ENCODE peak calls at places on chromosome 21, in six cellular contexts. One of them, this sample, is unnamed.
A peak's percentile ranks its signal among the peaks of the same experiment; 100 is the strongest.

GRCh38 chr21:14572206-14572780 is 26.2 kb upstream of the SAMSN1 start:
- DNase-seq in brain microvascular endothelial cell: no peak
- DNase-seq in GM06990: peak; percentile 40
- DNase-seq in RWPE1: no peak
- DNase-seq in dorsolateral prefrontal cortex: no peak
- DNase-seq in cardiac muscle cell: no peak
- DNase-seq in this sample: no peak

GRCh38 chr21:14551741-14552140 is 5.6 kb upstream of the SAMSN1 start:
- DNase-seq in RWPE1: no peak
- DNase-seq in cardiac muscle cell: no peak
- DNase-seq in brain microvascular endothelial cell: no peak
- DNase-seq in dorsolateral prefrontal cortex: no peak
- DNase-seq in GM06990: no peak
- DNase-seq in this sample: no peak

GRCh38 chr21:40976198-40977114 is 129.5 kb upstream of the DSCAM start:
- DNase-seq in dorsolateral prefrontal cortex: no peak
- DNase-seq in cardiac muscle cell: no peak
- DNase-seq in RWPE1: no peak
- DNase-seq in brain microvascular endothelial cell: no peak
- DNase-seq in GM06990: no peak
- DNase-seq in this sample: no peak

GRCh38 chr21:41692216-41692615 is 74.6 kb downstream of the RIPK4 start:
- DNase-seq in RWPE1: no peak
- DNase-seq in GM06990: no peak
- DNase-seq in brain microvascular endothelial cell: no peak
- DNase-seq in cardiac muscle cell: no peak
- DNase-seq in dorsolateral prefrontal cortex: no peak
- DNase-seq in this sample: no peak

GRCh38 chr21:39181205-39181818 is 1.9 kb downstream of the PSMG1 start:
- DNase-seq in GM06990: no peak
- DNase-seq in cardiac muscle cell: no peak
- DNase-seq in RWPE1: no peak
- DNase-seq in brain microvascular endothelial cell: no peak
- DNase-seq in dorsolateral prefrontal cortex: no peak
- DNase-seq in this sample: no peak

GRCh38 chr21:38384246-38384576 is 114.1 kb downstream of the ERG start:
- DNase-seq in GM06990: no peak
- DNase-seq in brain microvascular endothelial cell: no peak
- DNase-seq in dorsolateral prefrontal cortex: no peak
- DNase-seq in RWPE1: no peak
- DNase-seq in cardiac muscle cell: no peak
- DNase-seq in this sample: no peak

GRCh38 chr21:29228306-29228705 is 70.4 kb upstream of the BACH1 start:
- DNase-seq in dorsolateral prefrontal cortex: no peak
- DNase-seq in RWPE1: no peak
- DNase-seq in cardiac muscle cell: peak; percentile 49
- DNase-seq in GM06990: no peak
- DNase-seq in brain microvascular endothelial cell: peak; percentile 65
- DNase-seq in this sample: no peak

GRCh38 chr21:28632718-28633408 is 359.8 kb downstream of the LTN1 start:
- DNase-seq in cardiac muscle cell: peak; percentile 68
- DNase-seq in RWPE1: peak; percentile 86
- DNase-seq in GM06990: no peak
- DNase-seq in dorsolateral prefrontal cortex: no peak
- DNase-seq in brain microvascular endothelial cell: peak; percentile 83
- DNase-seq in this sample: no peak

GRCh38 chr21:44533121-44533890 is 6.7 kb downstream of the KRTAP10-1 start:
- DNase-seq in GM06990: no peak
- DNase-seq in RWPE1: no peak
- DNase-seq in cardiac muscle cell: no peak
- DNase-seq in dorsolateral prefrontal cortex: peak; percentile 23
- DNase-seq in brain microvascular endothelial cell: no peak
- DNase-seq in this sample: no peak

GRCh38 chr21:38323721-38324591 is 67.2 kb downstream of the KCNJ15 start:
- DNase-seq in RWPE1: peak; percentile 55
- DNase-seq in GM06990: no peak
- DNase-seq in brain microvascular endothelial cell: peak; percentile 75
- DNase-seq in dorsolateral prefrontal cortex: no peak
- DNase-seq in cardiac muscle cell: peak; percentile 87
- DNase-seq in this sample: no peak

GRCh38 chr21:42227909-42228708 is 9.2 kb downstream of the ABCG1 start:
- DNase-seq in dorsolateral prefrontal cortex: peak; percentile 82
- DNase-seq in brain microvascular endothelial cell: peak; percentile 88
- DNase-seq in RWPE1: peak; percentile 96
- DNase-seq in GM06990: peak; percentile 84
- DNase-seq in cardiac muscle cell: peak; percentile 91
- DNase-seq in this sample: peak; percentile 90

GRCh38 chr21:42737969-42738590 is 84.7 kb downstream of the PDE9A start:
- DNase-seq in dorsolateral prefrontal cortex: no peak
- DNase-seq in GM06990: peak; percentile 24
- DNase-seq in RWPE1: no peak
- DNase-seq in cardiac muscle cell: peak; percentile 30
- DNase-seq in brain microvascular endothelial cell: no peak
- DNase-seq in this sample: no peak

GRCh38 chr21:41770901-41771624 is 4.2 kb upstream of the RIPK4 start:
- DNase-seq in RWPE1: no peak
- DNase-seq in GM06990: no peak
- DNase-seq in brain microvascular endothelial cell: no peak
- DNase-seq in dorsolateral prefrontal cortex: no peak
- DNase-seq in cardiac muscle cell: no peak
- DNase-seq in this sample: no peak

GRCh38 chr21:45142469-45142868 is 68.1 kb downstream of the ADARB1 start:
- DNase-seq in GM06990: no peak
- DNase-seq in RWPE1: no peak
- DNase-seq in cardiac muscle cell: peak; percentile 72
- DNase-seq in dorsolateral prefrontal cortex: no peak
- DNase-seq in brain microvascular endothelial cell: peak; percentile 82
- DNase-seq in this sample: no peak

GRCh38 chr21:24583473-24583872 is 1023.8 kb downstream of the MRPL39 start:
- DNase-seq in cardiac muscle cell: no peak
- DNase-seq in brain microvascular endothelial cell: no peak
- DNase-seq in dorsolateral prefrontal cortex: no peak
- DNase-seq in RWPE1: no peak
- DNase-seq in GM06990: no peak
- DNase-seq in this sample: no peak

GRCh38 chr21:41764558-41765392 is 2.1 kb downstream of the RIPK4 start:
- DNase-seq in brain microvascular endothelial cell: no peak
- DNase-seq in cardiac muscle cell: no peak
- DNase-seq in dorsolateral prefrontal cortex: no peak
- DNase-seq in RWPE1: no peak
- DNase-seq in GM06990: no peak
- DNase-seq in this sample: no peak

GRCh38 chr21:17736072-17736471 is 83.1 kb downstream of the C21orf91 start:
- DNase-seq in GM06990: no peak
- DNase-seq in dorsolateral prefrontal cortex: no peak
- DNase-seq in RWPE1: no peak
- DNase-seq in cardiac muscle cell: no peak
- DNase-seq in brain microvascular endothelial cell: no peak
- DNase-seq in this sample: no peak

GRCh38 chr21:35084869-35085268 is 35.8 kb upstream of the RUNX1 start:
- DNase-seq in cardiac muscle cell: peak; percentile 72
- DNase-seq in RWPE1: peak; percentile 69
- DNase-seq in GM06990: no peak
- DNase-seq in brain microvascular endothelial cell: peak; percentile 76
- DNase-seq in dorsolateral prefrontal cortex: no peak
- DNase-seq in this sample: no peak
- TF ChIP-seq CTCF in cardiac muscle cell: no peak
- TF ChIP-seq CTCF in RWPE1: no peak
- TF ChIP-seq CTCF in GM06990: no peak
- TF ChIP-seq CTCF in brain microvascular endothelial cell: no peak
- TF ChIP-seq CTCF in dorsolateral prefrontal cortex: no peak
- TF ChIP-seq CTCF in this sample: no peak

GRCh38 chr21:46347791-46348381 is 23.9 kb downstream of the PCNT start:
- DNase-seq in GM06990: no peak
- DNase-seq in RWPE1: no peak
- DNase-seq in dorsolateral prefrontal cortex: no peak
- DNase-seq in cardiac muscle cell: peak; percentile 13
- DNase-seq in brain microvascular endothelial cell: no peak
- DNase-seq in this sample: no peak
- TF ChIP-seq CTCF in GM06990: peak; percentile 25
- TF ChIP-seq CTCF in RWPE1: no peak
- TF ChIP-seq CTCF in dorsolateral prefrontal cortex: no peak
- TF ChIP-seq CTCF in cardiac muscle cell: peak; percentile 7
- TF ChIP-seq CTCF in brain microvascular endothelial cell: peak; percentile 22
- TF ChIP-seq CTCF in this sample: no peak

GRCh38 chr21:26167593-26167992 is 3.0 kb downstream of the APP start:
- DNase-seq in brain microvascular endothelial cell: no peak
- DNase-seq in cardiac muscle cell: no peak
- DNase-seq in RWPE1: no peak
- DNase-seq in dorsolateral prefrontal cortex: no peak
- DNase-seq in GM06990: no peak
- DNase-seq in this sample: no peak
- TF ChIP-seq CTCF in brain microvascular endothelial cell: no peak
- TF ChIP-seq CTCF in cardiac muscle cell: no peak
- TF ChIP-seq CTCF in RWPE1: no peak
- TF ChIP-seq CTCF in dorsolateral prefrontal cortex: no peak
- TF ChIP-seq CTCF in GM06990: no peak
- TF ChIP-seq CTCF in this sample: no peak

GRCh38 chr21:18899261-18899660 is 495.7 kb upstream of the TMPRSS15 start:
- DNase-seq in brain microvascular endothelial cell: no peak
- DNase-seq in GM06990: no peak
- DNase-seq in dorsolateral prefrontal cortex: no peak
- DNase-seq in cardiac muscle cell: no peak
- DNase-seq in RWPE1: no peak
- DNase-seq in this sample: no peak

GRCh38 chr21:18887922-18888602 is 484.5 kb upstream of the TMPRSS15 start:
- DNase-seq in GM06990: no peak
- DNase-seq in RWPE1: no peak
- DNase-seq in brain microvascular endothelial cell: no peak
- DNase-seq in dorsolateral prefrontal cortex: no peak
- DNase-seq in cardiac muscle cell: no peak
- DNase-seq in this sample: no peak

GRCh38 chr21:18893411-18893810 is 489.8 kb upstream of the TMPRSS15 start:
- DNase-seq in brain microvascular endothelial cell: no peak
- DNase-seq in GM06990: no peak
- DNase-seq in dorsolateral prefrontal cortex: no peak
- DNase-seq in cardiac muscle cell: no peak
- DNase-seq in RWPE1: no peak
- DNase-seq in this sample: no peak
- TF ChIP-seq CTCF in brain microvascular endothelial cell: no peak
- TF ChIP-seq CTCF in GM06990: no peak
- TF ChIP-seq CTCF in dorsolateral prefrontal cortex: no peak
- TF ChIP-seq CTCF in cardiac muscle cell: no peak
- TF ChIP-seq CTCF in RWPE1: no peak
- TF ChIP-seq CTCF in this sample: no peak

GRCh38 chr21:20737227-20737626 is 261.0 kb upstream of the NCAM2 start:
- DNase-seq in cardiac muscle cell: no peak
- DNase-seq in GM06990: no peak
- DNase-seq in RWPE1: no peak
- DNase-seq in dorsolateral prefrontal cortex: no peak
- DNase-seq in brain microvascular endothelial cell: no peak
- DNase-seq in this sample: no peak

GRCh38 chr21:20741445-20741844 is 256.8 kb upstream of the NCAM2 start:
- DNase-seq in brain microvascular endothelial cell: no peak
- DNase-seq in GM06990: no peak
- DNase-seq in RWPE1: no peak
- DNase-seq in dorsolateral prefrontal cortex: no peak
- DNase-seq in cardiac muscle cell: no peak
- DNase-seq in this sample: no peak

DNA sequence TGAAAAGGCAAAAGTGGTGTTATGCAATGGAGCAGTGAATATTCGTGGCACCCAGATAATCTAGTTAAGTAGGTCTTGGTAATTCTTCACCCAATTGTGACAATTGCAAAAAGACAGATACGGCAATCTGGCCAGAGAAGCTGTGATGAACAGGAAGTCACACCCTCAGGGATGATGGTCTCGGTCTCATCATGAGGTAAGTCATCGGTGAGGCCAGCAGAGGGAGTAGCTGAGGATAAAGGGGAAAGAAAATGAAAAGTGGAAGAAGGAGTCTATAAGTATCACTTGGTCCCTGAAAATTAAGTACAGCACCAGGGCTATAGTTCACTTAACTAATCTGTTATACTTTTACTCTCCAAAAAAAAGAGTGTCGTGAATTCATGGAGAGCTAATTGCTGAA is 258.8 kb upstream of the NCAM2 start:
- DNase-seq in GM06990: no peak
- DNase-seq in RWPE1: peak; percentile 4
- DNase-seq in dorsolateral prefrontal cortex: no peak
- DNase-seq in brain microvascular endothelial cell: no peak
- DNase-seq in cardiac muscle cell: no peak
- DNase-seq in this sample: no peak
- TF ChIP-seq CTCF in GM06990: no peak
- TF ChIP-seq CTCF in RWPE1: no peak
- TF ChIP-seq CTCF in dorsolateral prefrontal cortex: no peak
- TF ChIP-seq CTCF in brain microvascular endothelial cell: peak; percentile 34
- TF ChIP-seq CTCF in cardiac muscle cell: no peak
- TF ChIP-seq CTCF in this sample: no peak

GRCh38 chr21:46210378-46211136 is 18.0 kb downstream of the LSS start:
- DNase-seq in dorsolateral prefrontal cortex: peak; percentile 26
- DNase-seq in RWPE1: no peak
- DNase-seq in GM06990: no peak
- DNase-seq in cardiac muscle cell: no peak
- DNase-seq in brain microvascular endothelial cell: no peak
- DNase-seq in this sample: no peak
- TF ChIP-seq CTCF in dorsolateral prefrontal cortex: no peak
- TF ChIP-seq CTCF in RWPE1: no peak
- TF ChIP-seq CTCF in GM06990: no peak
- TF ChIP-seq CTCF in cardiac muscle cell: no peak
- TF ChIP-seq CTCF in brain microvascular endothelial cell: peak; percentile 16
- TF ChIP-seq CTCF in this sample: no peak

DNA sequence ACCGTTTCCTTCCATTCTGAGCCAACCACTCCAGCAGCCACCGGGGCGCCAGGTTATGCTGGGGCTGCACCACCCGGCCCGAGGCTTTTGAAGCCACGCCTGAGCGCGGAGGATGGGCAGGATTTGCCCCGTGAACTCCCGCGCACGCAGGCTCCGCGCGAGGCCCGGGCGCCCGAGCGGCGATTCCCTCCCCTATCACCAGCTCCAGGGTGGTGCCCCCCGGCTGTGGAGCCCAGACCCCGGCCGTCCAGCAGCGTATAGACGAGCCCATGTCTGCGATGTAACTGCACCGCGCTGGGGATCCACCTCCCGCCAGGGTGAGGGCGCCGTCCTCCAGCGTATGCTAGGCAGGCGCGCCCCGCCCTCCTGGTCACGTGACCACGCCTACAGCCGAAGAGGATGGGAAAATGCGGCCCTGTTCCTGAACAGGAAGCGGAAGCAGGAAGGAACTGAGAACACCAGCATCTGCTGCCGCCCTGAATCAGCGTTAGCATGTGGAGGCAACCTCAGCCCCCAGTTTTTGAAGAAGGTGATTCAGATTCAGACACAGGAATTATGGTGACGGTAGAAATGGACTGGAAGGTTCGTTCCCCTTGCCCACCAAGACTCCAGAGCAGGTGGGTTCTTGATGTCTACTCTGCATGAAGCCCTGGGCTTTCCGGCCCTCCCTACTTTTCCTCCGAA is 46.0 kb downstream of the VPS26C start:
- DNase-seq in cardiac muscle cell: peak; percentile 94
- DNase-seq in dorsolateral prefrontal cortex: peak; percentile 96
- DNase-seq in RWPE1: peak; percentile 90
- DNase-seq in GM06990: peak; percentile 92
- DNase-seq in brain microvascular endothelial cell: peak; percentile 86
- DNase-seq in this sample: peak; percentile 91
- TF ChIP-seq CTCF in cardiac muscle cell: peak; percentile 36
- TF ChIP-seq CTCF in dorsolateral prefrontal cortex: peak; percentile 88
- TF ChIP-seq CTCF in RWPE1: peak; percentile 58
- TF ChIP-seq CTCF in GM06990: peak; percentile 50
- TF ChIP-seq CTCF in brain microvascular endothelial cell: peak; percentile 34
- TF ChIP-seq CTCF in this sample: peak; percentile 85